ENCODE peak calls at places on chromosomes 7 and 10, in four cellular contexts. I is aorta, P is colonic mucosa, U is A549. Z is an unnamed sample.

GRCh38 chr10:114413398-114413797 is 9.1 kb upstream of the AFAP1L2 start:
- DNase-seq in I (peak; percentile 80), U (peak; percentile 63), P (no peak), Z (no peak)

GRCh38 chr7:148434181-148434769 is 156.3 kb upstream of the C7orf33 start:
- DNase-seq in I (no peak), U (no peak), P (no peak), Z (no peak)

GRCh38 chr7:70829221-70830059 is 302.5 kb upstream of the GALNT17 start:
- DNase-seq in U (peak; percentile 53), I (peak; percentile 72), P (peak; percentile 64), Z (peak; percentile 82)

GRCh38 chr10:70368774-70369482 is 13.5 kb downstream of the LRRC20 start:
- DNase-seq in U (no peak), I (no peak), P (no peak), Z (no peak)

GRCh38 chr7:158645842-158646241 is 58.2 kb upstream of the PTPRN2 start:
- DNase-seq in U (no peak), P (no peak), I (no peak), Z (no peak)

GRCh38 chr7:38822556-38822955 is 86.4 kb downstream of the VPS41 start:
- DNase-seq in U (no peak), P (no peak), I (no peak), Z (no peak)

GRCh38 chr7:26910221-26910620 is 45.8 kb upstream of the SKAP2 start:
- DNase-seq in P (no peak), I (no peak), U (no peak), Z (no peak)

GRCh38 chr7:98922392-98923107 is 44.2 kb downstream of the TRRAP start:
- DNase-seq in I (no peak), P (no peak), U (no peak), Z (peak; percentile 23)

GRCh38 chr7:43904533-43905208 is 1.7 kb downstream of the URGCP start:
- DNase-seq in U (no peak), I (no peak), P (no peak), Z (no peak)

GRCh38 chr10:86727992-86728559 is 28.3 kb upstream of the BMPR1A start:
- DNase-seq in U (no peak), P (no peak), I (no peak), Z (no peak)

GRCh38 chr7:45582136-45582742 is 8.1 kb downstream of the ADCY1 start:
- DNase-seq in P (no peak), I (no peak), U (no peak), Z (no peak)

GRCh38 chr7:99126921-99127553 is 16.9 kb downstream of the SMURF1 start:
- DNase-seq in U (no peak), P (no peak), I (no peak), Z (no peak)

GRCh38 chr7:129774359-129774758 is 162.8 kb downstream of the NRF1 start:
- DNase-seq in U (no peak), P (no peak), I (no peak), Z (no peak)

GRCh38 chr7:7808626-7809025 is 90.2 kb upstream of the RPA3 start:
- DNase-seq in I (no peak), U (no peak), P (no peak), Z (no peak)

GRCh38 chr10:59905735-59906416 is 480 bp downstream of the CCDC6 start:
- DNase-seq in P (no peak), I (peak; percentile 57), U (no peak), Z (no peak)

GRCh38 chr7:108265007-108265406 is 134.8 kb upstream of the LAMB4 start:
- DNase-seq in P (no peak), I (no peak), U (no peak), Z (no peak)

GRCh38 chr10:133442191-133442966 is 11.4 kb upstream of the SCART1 start:
- DNase-seq in P (peak; percentile 15), U (no peak), I (peak; percentile 41), Z (no peak)

GRCh38 chr10:103463456-103463855 is 4.8 kb upstream of the CALHM1 start:
- DNase-seq in I (no peak), U (no peak), P (no peak), Z (no peak)

GRCh38 chr10:123891147-123892011 is at the start of gene CPXM2:
- DNase-seq in U (no peak), I (peak; percentile 71), P (peak; percentile 46), Z (peak; percentile 46)

GRCh38 chr7:143876218-143876617 is 25.8 kb downstream of the TCAF1 start:
- DNase-seq in U (no peak), I (no peak), P (no peak), Z (no peak)

GRCh38 chr10:110013615-110014293 is 6.0 kb downstream of the ADD3 start:
- DNase-seq in U (no peak), P (no peak), I (no peak), Z (no peak)

GRCh38 chr7:92714767-92715166 is 121.6 kb downstream of the CDK6 start:
- DNase-seq in U (no peak), P (no peak), I (no peak), Z (no peak)

DNA sequence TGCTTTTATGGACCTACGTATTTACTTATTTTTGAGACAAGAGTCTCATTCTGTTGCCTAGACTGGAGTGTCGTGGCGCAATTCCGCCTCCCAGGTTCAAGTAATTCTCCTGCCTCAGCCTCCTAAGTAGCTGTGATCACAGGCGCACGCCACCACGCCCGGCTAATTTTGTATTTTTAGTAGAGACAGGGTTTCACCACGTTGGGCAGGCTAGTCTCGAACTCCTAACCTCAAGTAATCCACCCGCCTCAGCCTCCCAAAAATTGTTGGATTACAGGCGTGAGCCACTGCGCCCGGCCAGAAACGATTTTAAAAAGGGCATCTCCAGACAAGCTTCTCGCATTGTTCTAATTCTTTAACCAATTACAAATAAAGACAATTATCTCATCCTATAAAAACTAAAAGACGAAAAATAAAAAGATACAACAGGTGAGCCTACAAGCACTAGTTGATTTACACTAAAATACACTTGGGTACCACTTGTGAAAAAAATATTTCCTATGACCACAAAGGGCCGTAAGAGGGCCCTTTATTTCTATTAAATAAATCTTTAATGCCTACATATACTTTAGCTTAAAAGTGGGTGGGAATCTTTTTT is 2.4 kb downstream of the TRA2A start:
- DNase-seq in U (no peak), I (no peak), P (no peak), Z (no peak)
- H3K4me3 ChIP-seq in U (peak overlapping the region; percentile 74), I (no peak overlapping the region), P (no peak overlapping the region), Z (peak overlapping the region; percentile 96)

DNA sequence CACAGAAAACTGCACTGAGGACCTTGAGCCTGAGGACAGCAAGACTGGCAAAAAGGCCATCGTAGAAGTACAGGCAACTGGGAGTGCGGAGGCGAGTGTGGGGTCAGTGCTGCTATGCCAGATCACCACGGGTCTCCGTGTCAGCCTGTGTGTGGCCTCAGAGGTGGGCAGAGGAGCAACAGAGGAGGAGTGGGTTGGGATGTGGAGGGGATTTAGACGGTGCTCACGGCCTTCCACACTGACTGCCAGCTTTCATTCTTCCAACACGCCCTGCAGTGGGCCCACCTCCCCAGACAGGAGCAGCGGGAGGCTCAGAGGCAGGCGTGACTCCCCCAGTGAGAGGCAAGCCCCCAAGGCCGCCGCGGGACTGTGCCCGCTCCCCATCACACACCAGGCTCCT is 17.0 kb upstream of the ZMIZ1 start:
- DNase-seq in P (peak; percentile 19), U (no peak), I (peak; percentile 44), Z (no peak)
- H3K27ac ChIP-seq in P (no peak overlapping the region), U (peak overlapping the region; percentile 24), I (no peak overlapping the region), Z (no peak overlapping the region)

GRCh38 chr10:117542706-117543244 is at the start of gene EMX2:
- DNase-seq in U (no peak), P (no peak), I (no peak), Z (no peak)

GRCh38 chr10:117543999-117544728 is 1.6 kb downstream of the EMX2 start:
- DNase-seq in I (no peak), U (no peak), P (no peak), Z (no peak)

GRCh38 chr10:117544729-117545140 is 2.2 kb downstream of the EMX2 start:
- DNase-seq in P (no peak), U (no peak), I (no peak), Z (no peak)

GRCh38 chr10:117541909-117542705 is 439 bp upstream of the EMX2 start:
- DNase-seq in I (peak; percentile 42), P (no peak), U (peak; percentile 52), Z (peak; percentile 79)

DNA sequence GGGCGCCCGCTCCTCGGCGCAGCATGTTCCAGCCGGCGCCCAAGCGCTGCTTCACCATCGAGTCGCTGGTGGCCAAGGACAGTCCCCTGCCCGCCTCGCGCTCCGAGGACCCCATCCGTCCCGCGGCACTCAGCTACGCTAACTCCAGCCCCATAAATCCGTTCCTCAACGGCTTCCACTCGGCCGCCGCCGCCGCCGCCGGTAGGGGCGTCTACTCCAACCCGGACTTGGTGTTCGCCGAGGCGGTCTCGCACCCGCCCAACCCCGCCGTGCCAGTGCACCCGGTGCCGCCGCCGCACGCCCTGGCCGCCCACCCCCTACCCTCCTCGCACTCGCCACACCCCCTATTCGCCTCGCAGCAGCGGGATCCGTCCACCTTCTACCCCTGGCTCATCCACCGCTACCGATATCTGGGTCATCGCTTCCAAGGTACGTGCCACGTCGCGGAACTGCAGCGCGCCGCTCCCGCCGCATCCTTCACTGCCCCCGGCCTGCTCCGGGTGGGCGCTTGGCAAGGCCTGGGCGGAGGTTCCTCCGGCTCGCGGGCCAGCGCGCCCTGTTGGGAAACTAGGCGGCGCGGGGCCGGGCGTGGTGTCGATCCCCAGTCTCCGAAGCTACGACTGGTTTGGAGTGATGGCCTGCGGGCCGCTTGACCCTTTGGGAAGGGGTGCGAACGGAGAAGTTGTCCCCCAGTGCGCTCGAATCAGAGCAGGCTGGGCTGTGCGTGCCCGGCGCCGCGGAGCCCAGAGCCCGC is 876 bp downstream of the EMX2 start:
- DNase-seq in P (no peak), U (no peak), I (peak; percentile 46), Z (no peak)
- H3K4me3 ChIP-seq in P (no peak overlapping the region), U (peak overlapping the region; percentile 43), I (peak overlapping the region; percentile 29), Z (peak overlapping the region; percentile 80)

GRCh38 chr7:30906520-30907240 is 5.0 kb upstream of the AQP1 start:
- DNase-seq in P (no peak), U (no peak), I (no peak), Z (no peak)
- H3K27ac ChIP-seq in P (no peak overlapping the region), U (no peak overlapping the region), I (peak overlapping the region; percentile 81), Z (no peak overlapping the region)